ENCODE peak calls at places on chromosomes 6 and 20, in four cellular contexts. B is stomach, X is mammary epithelial cell, P is adipocyte. J is an unnamed sample.

GRCh38 chr20:36629719-36630340 is 16.2 kb downstream of the SLA2 start:
- DNase-seq in X (no peak), B (no peak), P (no peak), J (no peak)

GRCh38 chr6:119482850-119483285 is 133.3 kb upstream of the MAN1A1 start:
- DNase-seq in B (peak), P (no peak), X (no peak), J (no peak)

GRCh38 chr6:6006428-6007310 is at the start of gene NRN1:
- DNase-seq in B (no peak), X (peak), P (no peak), J (no peak)

GRCh38 chr6:136977075-136977474 is 55.0 kb downstream of the SLC35D3 start:
- DNase-seq in P (no peak), B (no peak), X (no peak), J (no peak)

GRCh38 chr6:149458196-149458595 is 26.6 kb downstream of the ZC3H12D start:
- DNase-seq in B (no peak), X (no peak), P (no peak), J (no peak)

GRCh38 chr20:10332656-10333421 is 101.2 kb downstream of the MKKS start:
- DNase-seq in P (peak), B (no peak), X (no peak), J (no peak)

GRCh38 chr6:30691208-30691872 is 556 bp upstream of the NRM start:
- DNase-seq in X (no peak), P (peak), B (no peak), J (peak)

GRCh38 chr20:4130404-4131189 is 115.2 kb upstream of the RNF24 start:
- DNase-seq in P (peak), B (no peak), X (peak), J (no peak)

GRCh38 chr20:62123450-62124118 is 1.3 kb downstream of the LSM14B start:
- DNase-seq in X (peak), B (no peak), P (peak), J (no peak)

GRCh38 chr6:16720861-16721260 is 40.4 kb downstream of the ATXN1 start:
- DNase-seq in B (no peak), X (no peak), P (no peak), J (no peak)

GRCh38 chr6:139531148-139531547 is 156.7 kb upstream of the CITED2 start:
- DNase-seq in P (peak), X (no peak), B (no peak), J (peak)

GRCh38 chr20:56627122-56628014 is 1.7 kb upstream of the TFAP2C start:
- DNase-seq in B (no peak), X (no peak), P (no peak), J (no peak)

GRCh38 chr6:93940381-93940780 is 521.0 kb upstream of the EPHA7 start:
- DNase-seq in B (no peak), P (no peak), X (no peak), J (no peak)